ENCODE peak calls at places on chromosomes 6 and 20, in ten cellular contexts. R is right lobe of liver, Y is osteoblast, F is spleen, Z is OCI-LY7, W is prostate gland, Q is A673, G is breast epithelium, O is GM23338, B is upper lobe of right lung. U is an unnamed sample.

GRCh38 chr6:142222022-142222421 is 75.0 kb downstream of the VTA1 start:
- DNase-seq in R (no peak), Y (no peak), F (no peak), Z (no peak), W (no peak), Q (no peak), G (no peak), O (peak; percentile 4), B (no peak), U (no peak)

GRCh38 chr6:158758464-158758863 is 60.7 kb downstream of the EZR start:
- DNase-seq in R (no peak), Y (peak; percentile 32), F (no peak), Z (no peak), W (no peak), Q (no peak), G (no peak), O (peak; percentile 72), B (no peak), U (no peak)

GRCh38 chr6:113442040-113442439 is 415.1 kb upstream of the MARCKS start:
- DNase-seq in R (no peak), Y (no peak), F (no peak), Z (no peak), W (no peak), Q (no peak), G (no peak), O (no peak), B (no peak), U (no peak)

GRCh38 chr20:48983423-48984400 is 62.2 kb downstream of the ARFGEF2 start:
- DNase-seq in R (no peak), Y (peak; percentile 80), F (no peak), Z (no peak), W (no peak), Q (peak; percentile 33), G (no peak), O (no peak), B (no peak), U (peak; percentile 10)

GRCh38 chr20:33242319-33243100 is 6.7 kb downstream of the BPIFA1 start:
- DNase-seq in R (no peak), Y (peak; percentile 49), F (no peak), Z (no peak), W (no peak), Q (no peak), G (no peak), O (no peak), B (no peak), U (no peak)

GRCh38 chr6:140960566-140960965 is 1172.2 kb upstream of the GJE1 start:
- DNase-seq in R (no peak), Y (no peak), F (no peak), Z (no peak), W (no peak), Q (no peak), G (no peak), O (no peak), B (no peak), U (no peak)

GRCh38 chr6:111813247-111814162 is 59.7 kb downstream of the FYN start:
- DNase-seq in R (no peak), Y (peak; percentile 46), F (no peak), Z (no peak), W (no peak), Q (no peak), G (no peak), O (no peak), B (no peak), U (no peak)

GRCh38 chr6:12911387-12911960 is 194.9 kb downstream of the PHACTR1 start:
- DNase-seq in R (no peak), Y (no peak), F (no peak), Z (peak; percentile 28), W (peak; percentile 22), Q (peak; percentile 62), G (no peak), O (peak; percentile 48), B (no peak), U (peak; percentile 45)

GRCh38 chr6:43623880-43624785 is 4.9 kb downstream of the GTPBP2 start:
- DNase-seq in R (no peak), Y (peak; percentile 47), F (peak; percentile 47), Z (no peak), W (no peak), Q (no peak), G (no peak), O (no peak), B (no peak), U (no peak)

GRCh38 chr20:38692436-38693411 is 31.6 kb upstream of the SLC32A1 start:
- DNase-seq in R (peak; percentile 54), Y (no peak), F (no peak), Z (peak; percentile 60), W (peak; percentile 33), Q (peak; percentile 75), G (no peak), O (peak; percentile 97), B (no peak), U (peak; percentile 25)

GRCh38 chr6:139194740-139195139 is 59.9 kb downstream of the HECA start:
- DNase-seq in R (no peak), Y (no peak), F (no peak), Z (no peak), W (no peak), Q (no peak), G (no peak), O (no peak), B (no peak), U (no peak)

GRCh38 chr6:79627422-79627821 is 3.7 kb upstream of the SH3BGRL2 start:
- DNase-seq in R (no peak), Y (no peak), F (no peak), Z (no peak), W (no peak), Q (no peak), G (no peak), O (no peak), B (no peak), U (no peak)

GRCh38 chr20:17026346-17026745 is 200.5 kb upstream of the PCSK2 start:
- DNase-seq in R (no peak), Y (no peak), F (no peak), Z (no peak), W (no peak), Q (no peak), G (no peak), O (no peak), B (no peak), U (no peak)

GRCh38 chr20:22303523-22303922 is 280.8 kb downstream of the FOXA2 start:
- DNase-seq in R (no peak), Y (no peak), F (no peak), Z (no peak), W (no peak), Q (peak; percentile 3), G (no peak), O (peak; percentile 64), B (no peak), U (no peak)

DNA sequence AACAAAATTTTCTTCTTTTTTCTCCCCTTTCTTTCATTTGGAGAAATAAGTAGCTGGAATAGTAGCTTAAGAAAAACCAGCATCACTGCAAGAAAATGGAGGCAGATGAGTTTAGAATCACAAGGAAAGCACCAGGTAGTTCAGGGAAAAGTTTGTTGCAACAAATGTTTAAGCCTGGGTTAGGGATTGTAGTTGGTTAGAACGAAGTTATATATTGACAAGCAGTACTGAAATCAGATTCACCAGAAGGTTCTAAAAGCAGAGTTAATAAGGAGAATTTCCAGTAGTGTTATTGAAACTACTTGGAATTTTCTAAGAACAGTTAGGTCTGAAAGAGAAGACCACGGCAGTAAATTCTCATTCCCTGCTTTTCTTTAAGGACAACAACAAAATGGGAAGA is 70.2 kb downstream of the BMP2 start:
- DNase-seq in R (no peak), Y (no peak), F (no peak), Z (no peak), W (no peak), Q (no peak), G (no peak), O (no peak), B (no peak), U (no peak)
- H3K27ac ChIP-seq in R (no peak overlapping the region), Y (no peak overlapping the region), F (no peak overlapping the region), Z (no peak overlapping the region), W (no peak overlapping the region), Q (no peak overlapping the region), G (no peak overlapping the region), O (no peak overlapping the region), B (no peak overlapping the region), U (no peak overlapping the region)

GRCh38 chr6:133701633-133702331 is 187.1 kb upstream of the TCF21 start:
- DNase-seq in R (no peak), Y (peak; percentile 62), F (no peak), Z (no peak), W (no peak), Q (no peak), G (no peak), O (no peak), B (no peak), U (peak; percentile 3)
- H3K36me3 ChIP-seq in R (no peaks in the 10 kb centered on the region), Y (no peaks in the 10 kb centered on the region), F (no peaks in the 10 kb centered on the region), Z (no peaks in the 10 kb centered on the region), W (no peaks in the 10 kb centered on the region), Q (no peaks in the 10 kb centered on the region), G (no peaks in the 10 kb centered on the region), O (no peaks in the 10 kb centered on the region), B (no peaks in the 10 kb centered on the region), U (no peaks in the 10 kb centered on the region)

GRCh38 chr20:61186771-61187170 is 65.3 kb upstream of the CDH4 start:
- DNase-seq in R (no peak), Y (no peak), F (no peak), Z (no peak), W (no peak), Q (no peak), G (no peak), O (no peak), B (no peak), U (no peak)
- H3K4me3 ChIP-seq in R (no peak overlapping the region), Y (no peak overlapping the region), F (no peak overlapping the region), Z (no peak overlapping the region), W (no peak overlapping the region), Q (no peak overlapping the region), G (no peak overlapping the region), O (no peak overlapping the region), B (no peak overlapping the region), U (no peak overlapping the region)

GRCh38 chr6:2952557-2953095 is 18.7 kb downstream of the SERPINB6 start:
- DNase-seq in R (peak; percentile 74), Y (peak; percentile 96), F (peak; percentile 88), Z (peak; percentile 82), W (peak; percentile 75), Q (peak; percentile 89), G (no peak), O (peak; percentile 95), B (peak; percentile 88), U (peak; percentile 94)

GRCh38 chr6:2949536-2950083 is 21.8 kb downstream of the SERPINB6 start:
- DNase-seq in R (peak; percentile 9), Y (no peak), F (no peak), Z (no peak), W (no peak), Q (no peak), G (no peak), O (no peak), B (no peak), U (no peak)

GRCh38 chr6:2950713-2951112 is 20.7 kb downstream of the SERPINB6 start:
- DNase-seq in R (peak; percentile 34), Y (no peak), F (peak; percentile 45), Z (no peak), W (no peak), Q (no peak), G (no peak), O (no peak), B (no peak), U (no peak)

GRCh38 chr6:2951723-2952122 is 19.6 kb downstream of the SERPINB6 start:
- DNase-seq in R (peak; percentile 54), Y (no peak), F (peak; percentile 89), Z (no peak), W (no peak), Q (no peak), G (no peak), O (peak; percentile 35), B (no peak), U (no peak)

DNA sequence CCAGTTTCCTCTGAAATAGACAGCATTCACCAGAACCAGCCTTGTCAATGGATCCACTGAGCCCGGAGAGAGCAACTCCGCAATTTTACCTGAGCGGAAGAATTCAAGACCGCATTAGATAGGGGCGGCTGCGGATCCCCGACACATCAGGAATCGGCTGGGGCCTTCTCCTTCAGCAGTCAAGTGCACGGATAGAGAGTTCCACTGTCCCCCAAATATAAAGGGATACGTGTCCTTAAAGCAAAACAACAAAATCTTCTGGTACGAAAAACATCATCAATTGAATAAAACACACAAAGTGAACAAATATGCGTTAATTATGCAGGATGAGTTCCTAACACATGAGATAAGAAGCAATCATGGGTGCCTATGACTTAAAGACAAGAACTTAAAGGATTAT is 18.3 kb downstream of the SERPINB6 start:
- DNase-seq in R (no peak), Y (no peak), F (no peak), Z (no peak), W (no peak), Q (no peak), G (no peak), O (no peak), B (no peak), U (no peak)
- H3K27ac ChIP-seq in R (no peak overlapping the region), Y (peak overlapping the region; percentile 48), F (peak overlapping the region; percentile 24), Z (no peak overlapping the region), W (peak overlapping the region; percentile 62), Q (no peak overlapping the region), G (no peak overlapping the region), O (peak overlapping the region; percentile 75), B (peak overlapping the region; percentile 12), U (no peak overlapping the region)

U was measured in small intestine.